ENCODE peak calls at places on chromosomes 5 and 9, in nine cellular contexts. One of them, this sample, is unnamed.
A peak's percentile ranks its signal among the peaks of the same experiment; 100 is the strongest.

GRCh38 chr5:87121315-87122170 is 146.1 kb upstream of the RASA1 start:
- DNase-seq in tibial artery: peak; percentile 42
- DNase-seq in fibroblast of lung: peak; percentile 94
- DNase-seq in lung: no peak
- DNase-seq in BJ: peak; percentile 62
- DNase-seq in mucosa of descending colon: peak; percentile 14
- DNase-seq in PC-3: peak; percentile 96
- DNase-seq in CD8-positive, alpha-beta T cell: peak; percentile 58
- DNase-seq in gastrocnemius medialis: peak; percentile 36
- DNase-seq in this sample: no peak

GRCh38 chr5:76163111-76163628 is 80.0 kb downstream of the SV2C start:
- DNase-seq in tibial artery: no peak
- DNase-seq in fibroblast of lung: no peak
- DNase-seq in lung: no peak
- DNase-seq in BJ: no peak
- DNase-seq in mucosa of descending colon: no peak
- DNase-seq in PC-3: peak; percentile 6
- DNase-seq in CD8-positive, alpha-beta T cell: no peak
- DNase-seq in gastrocnemius medialis: no peak
- DNase-seq in this sample: no peak

GRCh38 chr9:94818196-94818541 is 91.7 kb downstream of the AOPEP start:
- DNase-seq in tibial artery: no peak
- DNase-seq in fibroblast of lung: peak; percentile 66
- DNase-seq in lung: no peak
- DNase-seq in BJ: no peak
- DNase-seq in mucosa of descending colon: no peak
- DNase-seq in PC-3: peak; percentile 88
- DNase-seq in CD8-positive, alpha-beta T cell: no peak
- DNase-seq in gastrocnemius medialis: no peak
- DNase-seq in this sample: no peak

GRCh38 chr9:37747271-37747753 is 6.3 kb upstream of the TRMT10B start:
- DNase-seq in tibial artery: no peak
- DNase-seq in fibroblast of lung: peak; percentile 60
- DNase-seq in lung: peak; percentile 51
- DNase-seq in BJ: peak; percentile 10
- DNase-seq in mucosa of descending colon: peak; percentile 77
- DNase-seq in PC-3: peak; percentile 69
- DNase-seq in CD8-positive, alpha-beta T cell: peak; percentile 64
- DNase-seq in gastrocnemius medialis: peak; percentile 27
- DNase-seq in this sample: peak; percentile 49

GRCh38 chr9:6029581-6029980 is 14.2 kb upstream of the RANBP6 start:
- DNase-seq in tibial artery: no peak
- DNase-seq in fibroblast of lung: no peak
- DNase-seq in lung: no peak
- DNase-seq in BJ: no peak
- DNase-seq in mucosa of descending colon: no peak
- DNase-seq in PC-3: no peak
- DNase-seq in CD8-positive, alpha-beta T cell: no peak
- DNase-seq in gastrocnemius medialis: no peak
- DNase-seq in this sample: no peak

GRCh38 chr9:110969971-110970381 is 68.3 kb downstream of the LPAR1 start:
- DNase-seq in tibial artery: no peak
- DNase-seq in fibroblast of lung: peak; percentile 85
- DNase-seq in lung: no peak
- DNase-seq in BJ: peak; percentile 85
- DNase-seq in mucosa of descending colon: no peak
- DNase-seq in PC-3: peak; percentile 82
- DNase-seq in CD8-positive, alpha-beta T cell: no peak
- DNase-seq in gastrocnemius medialis: no peak
- DNase-seq in this sample: no peak

GRCh38 chr5:161397448-161397847 is 149.1 kb downstream of the GABRB2 start:
- DNase-seq in tibial artery: no peak
- DNase-seq in fibroblast of lung: no peak
- DNase-seq in lung: no peak
- DNase-seq in BJ: no peak
- DNase-seq in mucosa of descending colon: no peak
- DNase-seq in PC-3: no peak
- DNase-seq in CD8-positive, alpha-beta T cell: no peak
- DNase-seq in gastrocnemius medialis: no peak
- DNase-seq in this sample: no peak

GRCh38 chr9:90870646-90871326 is 69.2 kb downstream of the SYK start:
- DNase-seq in tibial artery: no peak
- DNase-seq in fibroblast of lung: peak; percentile 20
- DNase-seq in lung: peak; percentile 34
- DNase-seq in BJ: peak; percentile 2
- DNase-seq in mucosa of descending colon: peak; percentile 60
- DNase-seq in PC-3: peak; percentile 59
- DNase-seq in CD8-positive, alpha-beta T cell: peak; percentile 57
- DNase-seq in gastrocnemius medialis: no peak
- DNase-seq in this sample: no peak

GRCh38 chr5:55934720-55935119 is 60.0 kb downstream of the IL6ST start:
- DNase-seq in tibial artery: no peak
- DNase-seq in fibroblast of lung: no peak
- DNase-seq in lung: no peak
- DNase-seq in BJ: no peak
- DNase-seq in mucosa of descending colon: no peak
- DNase-seq in PC-3: no peak
- DNase-seq in CD8-positive, alpha-beta T cell: no peak
- DNase-seq in gastrocnemius medialis: no peak
- DNase-seq in this sample: no peak

GRCh38 chr5:74994791-74995190 is 57.6 kb downstream of the GCNT4 start:
- DNase-seq in tibial artery: no peak
- DNase-seq in fibroblast of lung: no peak
- DNase-seq in lung: no peak
- DNase-seq in BJ: no peak
- DNase-seq in mucosa of descending colon: no peak
- DNase-seq in PC-3: no peak
- DNase-seq in CD8-positive, alpha-beta T cell: no peak
- DNase-seq in gastrocnemius medialis: no peak
- DNase-seq in this sample: no peak

GRCh38 chr5:125137535-125137934 is 391.1 kb upstream of the ZNF608 start:
- DNase-seq in tibial artery: no peak
- DNase-seq in fibroblast of lung: peak; percentile 28
- DNase-seq in lung: no peak
- DNase-seq in BJ: no peak
- DNase-seq in mucosa of descending colon: no peak
- DNase-seq in PC-3: no peak
- DNase-seq in CD8-positive, alpha-beta T cell: no peak
- DNase-seq in gastrocnemius medialis: no peak
- DNase-seq in this sample: no peak

GRCh38 chr5:124421584-124421983 is 324.9 kb downstream of the ZNF608 start:
- DNase-seq in tibial artery: no peak
- DNase-seq in fibroblast of lung: no peak
- DNase-seq in lung: no peak
- DNase-seq in BJ: no peak
- DNase-seq in mucosa of descending colon: no peak
- DNase-seq in PC-3: no peak
- DNase-seq in CD8-positive, alpha-beta T cell: no peak
- DNase-seq in gastrocnemius medialis: no peak
- DNase-seq in this sample: no peak

GRCh38 chr5:72857396-72857795 is 40.9 kb downstream of the TNPO1 start:
- DNase-seq in tibial artery: no peak
- DNase-seq in fibroblast of lung: no peak
- DNase-seq in lung: no peak
- DNase-seq in BJ: no peak
- DNase-seq in mucosa of descending colon: no peak
- DNase-seq in PC-3: no peak
- DNase-seq in CD8-positive, alpha-beta T cell: no peak
- DNase-seq in gastrocnemius medialis: no peak
- DNase-seq in this sample: no peak
- H3K36me3 ChIP-seq in tibial artery: peaks cover 32% of the 10 kb centered on the region
- H3K36me3 ChIP-seq in fibroblast of lung: peaks cover 9% of the 10 kb centered on the region
- H3K36me3 ChIP-seq in lung: peaks cover 6% of the 10 kb centered on the region
- H3K36me3 ChIP-seq in BJ: peaks cover 16% of the 10 kb centered on the region
- H3K36me3 ChIP-seq in mucosa of descending colon: no peaks in the 10 kb centered on the region
- H3K36me3 ChIP-seq in PC-3: peaks cover 76% of the 10 kb centered on the region
- H3K36me3 ChIP-seq in CD8-positive, alpha-beta T cell: peaks cover 22% of the 10 kb centered on the region
- H3K36me3 ChIP-seq in gastrocnemius medialis: peaks cover 31% of the 10 kb centered on the region
- H3K36me3 ChIP-seq in this sample: no peaks in the 10 kb centered on the region

GRCh38 chr9:98998441-98999151 is 54.9 kb downstream of the COL15A1 start:
- DNase-seq in tibial artery: peak; percentile 79
- DNase-seq in fibroblast of lung: peak; percentile 32
- DNase-seq in lung: peak; percentile 82
- DNase-seq in BJ: no peak
- DNase-seq in mucosa of descending colon: peak; percentile 85
- DNase-seq in PC-3: peak; percentile 67
- DNase-seq in CD8-positive, alpha-beta T cell: peak; percentile 67
- DNase-seq in gastrocnemius medialis: peak; percentile 68
- DNase-seq in this sample: peak; percentile 91

GRCh38 chr9:98999152-98999525 is 55.4 kb downstream of the COL15A1 start:
- DNase-seq in tibial artery: no peak
- DNase-seq in fibroblast of lung: no peak
- DNase-seq in lung: no peak
- DNase-seq in BJ: no peak
- DNase-seq in mucosa of descending colon: no peak
- DNase-seq in PC-3: no peak
- DNase-seq in CD8-positive, alpha-beta T cell: no peak
- DNase-seq in gastrocnemius medialis: no peak
- DNase-seq in this sample: peak; percentile 47

GRCh38 chr9:99003308-99003707 is 59.6 kb downstream of the COL15A1 start:
- DNase-seq in tibial artery: no peak
- DNase-seq in fibroblast of lung: no peak
- DNase-seq in lung: no peak
- DNase-seq in BJ: no peak
- DNase-seq in mucosa of descending colon: no peak
- DNase-seq in PC-3: no peak
- DNase-seq in CD8-positive, alpha-beta T cell: peak; percentile 45
- DNase-seq in gastrocnemius medialis: no peak
- DNase-seq in this sample: no peak

GRCh38 chr9:99001892-99002291 is 58.2 kb downstream of the COL15A1 start:
- DNase-seq in tibial artery: no peak
- DNase-seq in fibroblast of lung: no peak
- DNase-seq in lung: no peak
- DNase-seq in BJ: no peak
- DNase-seq in mucosa of descending colon: no peak
- DNase-seq in PC-3: no peak
- DNase-seq in CD8-positive, alpha-beta T cell: peak; percentile 25
- DNase-seq in gastrocnemius medialis: no peak
- DNase-seq in this sample: no peak

DNA sequence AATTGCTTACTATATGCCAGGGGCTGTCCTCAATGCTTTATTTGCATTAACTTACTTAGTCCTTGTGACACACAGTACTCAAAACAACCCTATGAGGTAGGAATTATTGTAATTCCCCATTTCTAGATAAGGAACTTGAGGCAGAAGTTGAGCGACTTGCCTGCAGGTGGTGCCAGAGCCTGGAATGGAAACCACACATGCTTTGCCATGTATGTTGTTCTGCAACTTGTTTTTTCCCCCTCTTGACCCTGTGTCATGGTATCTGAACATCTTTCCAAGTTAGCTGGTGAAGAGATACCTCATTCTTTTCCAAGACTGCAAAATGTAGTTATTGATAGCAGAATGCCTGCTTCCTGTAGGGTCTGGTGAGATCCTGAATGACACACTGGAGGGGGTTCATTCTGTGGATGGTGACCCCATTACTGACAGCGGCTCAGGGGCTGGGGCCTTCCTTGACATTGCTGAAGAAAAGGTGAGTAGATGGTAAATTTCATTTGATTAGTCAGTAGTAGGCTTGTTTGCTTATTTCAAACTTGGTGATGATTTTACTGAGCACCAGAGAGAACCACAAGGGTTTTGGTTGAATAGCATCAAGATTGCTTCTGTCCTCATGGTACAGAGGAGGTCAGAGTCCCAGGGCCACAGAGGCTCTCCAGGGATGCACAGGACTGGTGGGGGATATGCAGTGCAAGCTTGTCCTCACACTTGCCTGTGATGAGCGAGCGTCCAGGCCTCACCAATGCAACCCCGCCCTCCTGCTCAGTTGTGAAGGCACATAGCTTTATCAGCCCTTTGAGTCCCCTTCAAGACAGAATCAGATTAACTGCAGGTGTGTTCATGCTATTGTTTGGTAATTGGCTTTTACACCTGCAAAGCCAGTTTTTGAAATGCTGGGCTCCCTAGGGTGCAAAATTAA is 57.0 kb downstream of the COL15A1 start:
- DNase-seq in tibial artery: no peak
- DNase-seq in fibroblast of lung: peak; percentile 75
- DNase-seq in lung: no peak
- DNase-seq in BJ: no peak
- DNase-seq in mucosa of descending colon: peak; percentile 72
- DNase-seq in PC-3: peak; percentile 68
- DNase-seq in CD8-positive, alpha-beta T cell: peak; percentile 72
- DNase-seq in gastrocnemius medialis: peak; percentile 44
- DNase-seq in this sample: no peak
- TF ChIP-seq CTCF in tibial artery: peak; percentile 64
- TF ChIP-seq CTCF in fibroblast of lung: peak; percentile 83
- TF ChIP-seq CTCF in lung: peak; percentile 71
- TF ChIP-seq CTCF in BJ: peak; percentile 74
- TF ChIP-seq CTCF in mucosa of descending colon: peak; percentile 41
- TF ChIP-seq CTCF in PC-3: peak; percentile 76
- TF ChIP-seq CTCF in CD8-positive, alpha-beta T cell: peak; percentile 92
- TF ChIP-seq CTCF in gastrocnemius medialis: peak; percentile 58
- TF ChIP-seq CTCF in this sample: peak; percentile 50

DNA sequence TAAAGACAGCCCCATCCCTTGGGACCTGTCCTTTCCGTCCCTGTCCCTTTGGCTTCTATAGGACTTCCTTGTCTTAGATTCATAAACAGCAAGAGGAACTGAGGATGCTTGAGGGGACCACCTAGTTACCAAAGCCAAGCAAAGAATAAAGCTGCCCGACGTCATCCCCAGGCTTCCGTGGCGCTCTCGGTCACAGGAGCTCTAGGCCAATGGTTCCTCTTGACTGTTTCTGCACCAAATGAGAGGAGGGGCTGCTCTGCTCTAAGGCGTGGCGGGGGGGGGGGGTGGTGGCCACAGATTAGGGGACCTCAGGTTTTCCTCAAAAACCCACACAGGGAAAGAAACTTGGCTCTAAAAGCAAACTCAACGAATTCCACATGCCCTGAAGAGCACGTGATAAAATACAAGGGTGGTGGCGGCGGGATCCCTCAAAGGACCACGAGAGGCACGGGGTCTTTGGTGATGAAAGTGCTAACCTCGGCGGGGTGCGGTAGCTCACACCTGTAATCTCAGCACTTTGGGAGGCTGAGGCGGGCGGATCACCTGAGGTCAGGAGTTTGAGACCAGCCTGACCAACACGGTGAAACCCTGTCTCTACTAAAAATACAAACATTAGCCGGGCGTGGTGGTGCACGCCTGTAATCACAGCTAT is 53.7 kb downstream of the USP20 start:
- DNase-seq in tibial artery: no peak
- DNase-seq in fibroblast of lung: no peak
- DNase-seq in lung: no peak
- DNase-seq in BJ: no peak
- DNase-seq in mucosa of descending colon: no peak
- DNase-seq in PC-3: no peak
- DNase-seq in CD8-positive, alpha-beta T cell: no peak
- DNase-seq in gastrocnemius medialis: no peak
- DNase-seq in this sample: no peak
- H3K4me3 ChIP-seq in tibial artery: no peak overlapping the region
- H3K4me3 ChIP-seq in fibroblast of lung: no peak overlapping the region
- H3K4me3 ChIP-seq in lung: no peak overlapping the region
- H3K4me3 ChIP-seq in BJ: no peak overlapping the region
- H3K4me3 ChIP-seq in mucosa of descending colon: no peak overlapping the region
- H3K4me3 ChIP-seq in PC-3: no peak overlapping the region
- H3K4me3 ChIP-seq in CD8-positive, alpha-beta T cell: peak overlapping the region; percentile 29
- H3K4me3 ChIP-seq in gastrocnemius medialis: peak overlapping the region; percentile 36
- H3K4me3 ChIP-seq in this sample: peak overlapping the region; percentile 40

DNA sequence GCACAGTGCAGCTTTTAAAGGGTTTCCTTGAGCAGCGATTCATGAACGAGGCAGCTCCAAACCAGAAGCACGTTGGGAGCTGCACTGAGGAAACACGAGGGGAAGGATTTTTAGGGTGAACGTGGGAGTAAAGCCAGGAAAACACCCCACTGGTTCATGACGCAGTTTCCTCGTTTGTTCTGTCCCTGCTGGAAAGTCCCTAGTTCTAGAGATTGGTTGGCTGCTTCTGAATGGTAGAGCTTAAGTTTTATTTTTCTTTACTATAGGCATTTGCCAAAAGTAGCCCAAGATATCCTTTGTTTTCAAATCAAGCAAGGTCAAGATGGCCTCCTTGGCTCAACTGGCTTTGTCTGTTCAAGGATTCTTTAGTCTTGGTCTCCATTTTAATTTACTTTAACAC is 116.5 kb upstream of the CACNA1B start:
- DNase-seq in tibial artery: no peak
- DNase-seq in fibroblast of lung: no peak
- DNase-seq in lung: no peak
- DNase-seq in BJ: no peak
- DNase-seq in mucosa of descending colon: no peak
- DNase-seq in PC-3: no peak
- DNase-seq in CD8-positive, alpha-beta T cell: no peak
- DNase-seq in gastrocnemius medialis: no peak
- DNase-seq in this sample: no peak
- H3K36me3 ChIP-seq in tibial artery: peaks cover 40% of the 10 kb centered on the region
- H3K36me3 ChIP-seq in fibroblast of lung: peaks cover 12% of the 10 kb centered on the region
- H3K36me3 ChIP-seq in lung: peaks cover 7% of the 10 kb centered on the region
- H3K36me3 ChIP-seq in BJ: peaks cover 26% of the 10 kb centered on the region
- H3K36me3 ChIP-seq in mucosa of descending colon: peaks cover 6% of the 10 kb centered on the region
- H3K36me3 ChIP-seq in PC-3: peaks cover 15% of the 10 kb centered on the region
- H3K36me3 ChIP-seq in CD8-positive, alpha-beta T cell: peaks cover 36% of the 10 kb centered on the region
- H3K36me3 ChIP-seq in gastrocnemius medialis: peaks cover 39% of the 10 kb centered on the region
- H3K36me3 ChIP-seq in this sample: peaks cover 76% of the 10 kb centered on the region

This sample was measured in heart left ventricle.